ENCODE peak calls at places on chromosomes 13 and 19, in seven cellular contexts. U is adrenal gland, C is IMR-90, J is ovary, X is body of pancreas, K is PC-9, M is GM12865. R is an unnamed sample.

GRCh38 chr13:42574435-42575311 is 721 bp downstream of the TNFSF11 start:
- DNase-seq in M (peak; percentile 58), C (no peak), X (no peak), U (no peak), K (peak; percentile 3), J (no peak), R (no peak)

GRCh38 chr13:33367931-33368330 is 82.4 kb upstream of the STARD13 start:
- DNase-seq in J (no peak), C (no peak), K (no peak), X (no peak), M (peak; percentile 36), U (no peak), R (no peak)

GRCh38 chr13:24304620-24305019 is 4.8 kb upstream of the C1QTNF9 start:
- DNase-seq in X (no peak), K (no peak), U (no peak), J (no peak), M (no peak), C (peak; percentile 53), R (no peak)

GRCh38 chr13:29260684-29261083 is 334.8 kb downstream of the SLC7A1 start:
- DNase-seq in J (no peak), U (no peak), M (peak; percentile 32), X (no peak), C (no peak), K (no peak), R (peak; percentile 11)

GRCh38 chr19:54001496-54001895 is 10.1 kb downstream of the CACNG6 start:
- DNase-seq in K (no peak), C (no peak), X (no peak), M (no peak), U (no peak), J (no peak), R (no peak)

GRCh38 chr13:46498650-46499049 is 54.3 kb upstream of the LRCH1 start:
- DNase-seq in J (no peak), C (no peak), K (no peak), M (no peak), X (no peak), U (no peak), R (no peak)

GRCh38 chr19:55443824-55444719 is 972 bp upstream of the SHISA7 start:
- DNase-seq in C (no peak), M (no peak), K (no peak), J (no peak), X (no peak), U (no peak), R (no peak)

GRCh38 chr13:72963762-72964161 is 95.0 kb upstream of the KLF5 start:
- DNase-seq in J (no peak), K (no peak), C (no peak), X (no peak), U (no peak), M (no peak), R (no peak)

GRCh38 chr13:26719356-26719945 is 41.1 kb downstream of the GPR12 start:
- DNase-seq in X (no peak), M (no peak), J (no peak), U (no peak), K (no peak), C (peak; percentile 4), R (peak; percentile 20)

GRCh38 chr13:80235559-80236296 is 105.2 kb downstream of the SPRY2 start:
- DNase-seq in X (peak; percentile 26), C (no peak), J (no peak), K (peak; percentile 15), U (no peak), M (peak; percentile 7), R (peak; percentile 55)

GRCh38 chr13:85166891-85167290 is 632.3 kb downstream of the SLITRK6 start:
- DNase-seq in M (no peak), C (no peak), U (no peak), X (no peak), J (no peak), K (no peak), R (no peak)

GRCh38 chr13:69565334-69565733 is 542.3 kb upstream of the ATXN8OS start:
- DNase-seq in U (peak; percentile 22), J (no peak), X (no peak), M (peak; percentile 55), C (no peak), K (peak; percentile 57), R (peak; percentile 9)

GRCh38 chr13:39767791-39768564 is 112.5 kb downstream of the COG6 start:
- DNase-seq in C (no peak), J (no peak), X (no peak), U (no peak), M (peak; percentile 25), K (no peak), R (no peak)

GRCh38 chr19:3287814-3288213 is 63.4 kb downstream of the CELF5 start:
- DNase-seq in X (no peak), M (no peak), K (no peak), U (no peak), J (no peak), C (no peak), R (no peak)

GRCh38 chr13:91504216-91504615 is 105.8 kb downstream of the GPC5 start:
- DNase-seq in U (no peak), X (no peak), K (no peak), M (no peak), C (no peak), J (no peak), R (no peak)

GRCh38 chr13:97139704-97140103 is 82.4 kb upstream of the MBNL2 start:
- DNase-seq in K (no peak), C (no peak), M (no peak), X (no peak), U (no peak), J (no peak), R (no peak)

GRCh38 chr19:3178377-3178972 is at the start of gene S1PR4:
- DNase-seq in U (no peak), C (no peak), K (no peak), X (no peak), M (peak; percentile 90), J (no peak), R (no peak)

GRCh38 chr13:70162141-70162540 is 53.9 kb upstream of the KLHL1 start:
- DNase-seq in C (no peak), M (no peak), J (no peak), X (no peak), U (no peak), K (no peak), R (no peak)

GRCh38 chr19:53195265-53195879 is 2.2 kb upstream of the ZNF665 start:
- DNase-seq in K (peak; percentile 76), M (peak; percentile 75), J (peak; percentile 79), U (peak; percentile 87), C (peak; percentile 81), X (peak; percentile 83), R (peak; percentile 88)

GRCh38 chr19:32222594-32222993 is 122.8 kb upstream of the ZNF507 start:
- DNase-seq in C (no peak), X (no peak), J (no peak), K (no peak), M (no peak), U (no peak), R (no peak)

GRCh38 chr19:3670796-3671679 is 29.2 kb downstream of the PIP5K1C start:
- DNase-seq in J (peak; percentile 93), X (peak; percentile 36), K (no peak), U (peak; percentile 54), M (peak; percentile 55), C (peak; percentile 56), R (peak; percentile 86)

GRCh38 chr19:4817467-4818277 is 13.8 kb downstream of the TICAM1 start:
- DNase-seq in K (no peak), U (no peak), X (no peak), M (no peak), C (no peak), J (no peak), R (no peak)

GRCh38 chr19:1118999-1119398 is 15.2 kb downstream of the GPX4 start:
- DNase-seq in U (no peak), J (no peak), K (no peak), C (no peak), M (no peak), X (no peak), R (no peak)

GRCh38 chr19:30525383-30525782 is 153.2 kb downstream of the ZNF536 start:
- DNase-seq in C (no peak), M (no peak), U (no peak), X (no peak), K (no peak), J (no peak), R (no peak)

GRCh38 chr19:56689198-56689597 is 17.6 kb upstream of the ZNF835 start:
- DNase-seq in X (no peak), J (no peak), C (no peak), K (no peak), M (no peak), U (no peak), R (peak; percentile 3)

GRCh38 chr13:48973845-48974431 is 1.8 kb upstream of the FNDC3A start:
- DNase-seq in U (no peak), C (no peak), X (no peak), K (no peak), J (no peak), M (no peak), R (no peak)

GRCh38 chr13:40637644-40638043 is 28.8 kb downstream of the FOXO1 start:
- DNase-seq in M (no peak), C (no peak), J (no peak), X (no peak), U (no peak), K (no peak), R (no peak)

GRCh38 chr19:56091751-56092546 is 29.1 kb downstream of the ZNF787 start:
- DNase-seq in M (no peak), J (no peak), X (no peak), U (no peak), C (no peak), K (peak; percentile 45), R (no peak)

GRCh38 chr19:47132522-47132852 is 1.9 kb downstream of the SAE1 start:
- DNase-seq in X (no peak), K (no peak), J (no peak), C (no peak), M (no peak), U (no peak), R (no peak)
- H3K4me3 ChIP-seq in X (no peak overlapping the region), K (peak overlapping the region; percentile 86), J (no peak overlapping the region), C (no peak overlapping the region), M (peak overlapping the region; percentile 94), U (no peak overlapping the region), R (no peak overlapping the region)

GRCh38 chr13:88751994-88752393 is 1080.8 kb downstream of the SLITRK5 start:
- DNase-seq in M (no peak), C (no peak), U (no peak), K (no peak), X (no peak), J (no peak), R (no peak)
- TF ChIP-seq CTCF in M (no peak), C (no peak), U (no peak), K (no peak), X (no peak), J (no peak), R (no peak)

GRCh38 chr19:18469245-18470107 is 31.5 kb upstream of the ISYNA1 start:
- DNase-seq in X (peak; percentile 71), C (peak; percentile 66), U (peak; percentile 72), K (no peak), J (peak; percentile 79), M (peak; percentile 59), R (peak; percentile 78)
- H3K4me3 ChIP-seq in X (no peak overlapping the region), C (no peak overlapping the region), U (no peak overlapping the region), K (no peak overlapping the region), J (no peak overlapping the region), M (no peak overlapping the region), R (no peak overlapping the region)

GRCh38 chr19:40341601-40342482 is 6.4 kb downstream of the C19orf47 start:
- DNase-seq in X (no peak), C (no peak), M (no peak), J (no peak), U (peak; percentile 68), K (no peak), R (no peak)
- TF ChIP-seq CTCF in X (no peak), C (no peak), M (no peak), J (no peak), U (no peak), K (no peak), R (no peak)

R was measured in cardiac fibroblast.